ENCODE peak calls at places on chromosomes 6 and 20, in ten cellular contexts. I is BE2C; L is GM23248; F is amniotic epithelial cell; S is activated T-helper 1 cell treated with anti-CD3 and anti-CD28 coated beads, Interleukin-2, amount 50 U/mL, for 16 hours; G is stimulated activated CD4-positive, alpha-beta T cell treated with anti-CD3 and anti-CD28 coated beads, TNF-alpha, amount 100 ng/mL, for 1 hour; W is NCI-H1694 treated with DMSO at 0.1 percent for 48 hours; O is A172; T is ovary; B is KG1. Q is an unnamed sample.

GRCh38 chr6:484086-484728 is 92.7 kb downstream of the IRF4 start:
- DNase-seq in I (no peak), L (peak), F (peak), S (no peak), G (no peak), W (no peak), O (no peak), T (no peak), B (no peak), Q (no peak)

GRCh38 chr6:752438-752837 is 59.5 kb upstream of the EXOC2 start:
- DNase-seq in I (no peak), L (no peak), F (no peak), S (no peak), G (no peak), W (no peak), O (no peak), T (no peak), B (no peak), Q (no peak)

GRCh38 chr6:77740380-77740779 is 87.5 kb downstream of the MEI4 start:
- DNase-seq in I (no peak), L (peak), F (peak), S (no peak), G (no peak), W (peak), O (no peak), T (no peak), B (peak), Q (no peak)

GRCh38 chr6:128511518-128511917 is 8.9 kb downstream of the PTPRK start:
- DNase-seq in I (no peak), L (peak), F (peak), S (no peak), G (no peak), W (no peak), O (no peak), T (no peak), B (no peak), Q (no peak)

GRCh38 chr20:24745206-24745605 is 203.9 kb upstream of the CST7 start:
- DNase-seq in I (no peak), L (no peak), F (no peak), S (no peak), G (no peak), W (no peak), O (no peak), T (no peak), B (no peak), Q (no peak)

GRCh38 chr6:32973144-32973854 is 4.9 kb downstream of the BRD2 start:
- DNase-seq in I (peak), L (peak), F (no peak), S (no peak), G (peak), W (no peak), O (peak), T (peak), B (no peak), Q (peak)

GRCh38 chr6:31952140-31952805 is 6.4 kb downstream of the CFB start:
- DNase-seq in I (peak), L (peak), F (peak), S (no peak), G (no peak), W (no peak), O (peak), T (peak), B (no peak), Q (no peak)

GRCh38 chr6:156991971-156992370 is 214.8 kb downstream of the ARID1B start:
- DNase-seq in I (no peak), L (no peak), F (no peak), S (no peak), G (no peak), W (no peak), O (no peak), T (no peak), B (no peak), Q (no peak)

GRCh38 chr6:43193929-43194328 is 11.9 kb downstream of the CUL9 start:
- DNase-seq in I (no peak), L (no peak), F (no peak), S (no peak), G (no peak), W (no peak), O (no peak), T (peak), B (no peak), Q (no peak)

GRCh38 chr6:18465410-18466154 is 78.4 kb downstream of the RNF144B start:
- DNase-seq in I (no peak), L (no peak), F (no peak), S (no peak), G (no peak), W (no peak), O (no peak), T (no peak), B (no peak), Q (no peak)